ENCODE peak calls at places on chromosomes 13 and 19, in four cellular contexts. J is A549, C is Panc1, T is GM12864. H is an unnamed sample.
A peak's percentile ranks its signal among the peaks of the same experiment; 100 is the strongest.

GRCh38 chr13:79781829-79782540 is 301.0 kb downstream of the NDFIP2 start:
- DNase-seq in C (no peak), J (no peak), T (no peak), H (no peak)

GRCh38 chr19:29191005-29191404 is 21.9 kb downstream of the UQCRFS1 start:
- DNase-seq in T (no peak), C (no peak), J (no peak), H (peak; percentile 23)

GRCh38 chr13:77565635-77566034 is 30.1 kb downstream of the SCEL start:
- DNase-seq in C (peak; percentile 5), J (peak; percentile 38), T (no peak), H (no peak)

GRCh38 chr13:94454906-94455305 is 24.6 kb downstream of the DCT start:
- DNase-seq in C (no peak), J (no peak), T (no peak), H (no peak)

GRCh38 chr13:30864352-30865130 is 41.5 kb upstream of the MEDAG start:
- DNase-seq in T (no peak), J (no peak), C (no peak), H (no peak)

GRCh38 chr13:39273953-39274352 is 235.7 kb downstream of the NHLRC3 start:
- DNase-seq in T (no peak), C (no peak), J (peak; percentile 5), H (no peak)

GRCh38 chr13:80778302-80778701 is 437.4 kb upstream of the SPRY2 start:
- DNase-seq in T (no peak), J (no peak), C (no peak), H (no peak)

GRCh38 chr19:13176345-13176744 is 26.1 kb downstream of the IER2 start:
- DNase-seq in T (no peak), J (no peak), C (no peak), H (no peak)

GRCh38 chr19:35902870-35903475 is 644 bp downstream of the HCST start:
- DNase-seq in C (no peak), T (no peak), J (no peak), H (no peak)

GRCh38 chr19:2048104-2048958 is 2.7 kb downstream of the MKNK2 start:
- DNase-seq in J (no peak), C (no peak), T (no peak), H (no peak)

GRCh38 chr13:73273737-73274136 is 214.9 kb downstream of the KLF5 start:
- DNase-seq in T (no peak), C (no peak), J (peak; percentile 15), H (no peak)

GRCh38 chr13:73273276-73273675 is 214.5 kb downstream of the KLF5 start:
- DNase-seq in J (no peak), C (no peak), T (no peak), H (no peak)

GRCh38 chr13:73272831-73273230 is 214.0 kb downstream of the KLF5 start:
- DNase-seq in J (no peak), C (no peak), T (no peak), H (no peak)

GRCh38 chr13:73274147-73274546 is 215.3 kb downstream of the KLF5 start:
- DNase-seq in T (no peak), J (no peak), C (no peak), H (no peak)

GRCh38 chr13:73275163-73275562 is 216.4 kb downstream of the KLF5 start:
- DNase-seq in C (no peak), T (no peak), J (no peak), H (no peak)
- TF ChIP-seq CTCF in C (no peak), T (no peak), J (no peak), H (no peak)

DNA sequence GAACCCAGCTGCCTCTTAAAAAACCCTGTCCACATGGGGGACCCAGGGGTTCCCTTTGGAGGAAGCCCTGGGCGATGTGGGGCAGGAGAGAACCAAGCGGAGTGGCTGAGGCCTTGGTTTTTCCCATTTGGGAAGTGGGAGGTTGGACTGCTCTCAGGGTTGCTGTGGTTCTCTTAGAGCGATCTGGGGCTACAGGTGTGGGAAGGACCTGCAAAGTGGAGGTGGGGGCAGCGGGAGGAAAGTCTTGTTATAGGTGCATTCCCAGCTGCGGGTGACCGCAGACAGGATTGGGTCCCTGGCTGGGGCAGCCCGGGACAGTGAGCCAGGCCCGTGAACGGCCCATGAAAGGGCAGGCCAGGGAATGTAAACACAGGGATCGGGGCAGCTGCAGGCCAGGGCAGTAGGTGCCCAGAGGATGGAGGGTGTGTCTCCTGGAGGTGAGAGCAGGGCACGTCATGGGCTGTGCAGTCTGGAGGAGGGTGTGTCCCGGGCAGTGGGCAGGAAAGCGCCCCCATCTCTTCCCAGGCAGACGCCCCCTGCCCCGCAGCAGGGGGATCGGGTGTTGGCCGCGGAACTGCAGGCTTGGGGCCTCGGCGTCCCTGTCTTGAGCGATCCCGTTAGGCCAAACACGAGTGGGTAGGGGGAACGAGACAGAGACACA is 767 bp downstream of the SLC25A23 start:
- DNase-seq in T (no peak), J (no peak), C (no peak), H (no peak)
- TF ChIP-seq CTCF in T (no peak), J (no peak), C (no peak), H (no peak)

DNA sequence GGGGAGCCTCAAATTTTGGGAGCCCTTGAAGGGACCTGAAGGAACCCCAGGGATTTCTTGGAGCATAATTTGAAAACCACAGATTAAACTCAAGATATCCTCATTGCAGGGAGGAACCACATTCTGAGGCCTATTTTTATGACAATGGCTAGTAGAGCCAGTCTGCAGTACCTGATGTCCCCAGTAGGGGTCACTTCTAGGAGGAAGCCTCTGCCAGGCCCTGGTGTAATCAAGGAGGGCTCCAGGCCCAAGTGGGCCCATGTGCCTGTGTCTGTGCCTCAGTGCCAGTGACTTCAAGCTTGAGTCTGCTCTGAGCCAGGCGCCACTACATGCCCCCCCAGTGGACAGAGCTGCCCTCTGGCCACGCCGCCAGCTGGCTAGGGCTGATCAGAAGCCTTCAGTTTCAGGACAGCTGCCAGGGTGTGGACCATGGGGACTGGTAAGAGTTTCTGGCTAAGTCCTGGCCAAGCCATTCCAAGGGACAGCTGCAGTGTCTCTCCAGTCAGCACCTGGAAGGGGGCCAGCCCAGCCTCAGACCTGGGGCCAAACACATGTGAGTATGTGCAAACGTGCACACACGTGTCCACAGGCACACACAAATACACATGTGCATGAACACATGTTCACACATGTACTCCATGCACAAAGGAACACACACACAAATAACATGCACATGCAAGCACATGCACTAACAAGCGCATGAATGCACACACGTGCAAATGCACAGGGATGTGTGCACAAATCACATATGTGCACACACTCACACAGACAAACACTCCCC is 20.5 kb upstream of the SLC7A10 start:
- DNase-seq in J (no peak), T (no peak), C (no peak), H (no peak)
- TF ChIP-seq CTCF in J (peak; percentile 44), T (peak; percentile 67), C (peak; percentile 86), H (no peak)

DNA sequence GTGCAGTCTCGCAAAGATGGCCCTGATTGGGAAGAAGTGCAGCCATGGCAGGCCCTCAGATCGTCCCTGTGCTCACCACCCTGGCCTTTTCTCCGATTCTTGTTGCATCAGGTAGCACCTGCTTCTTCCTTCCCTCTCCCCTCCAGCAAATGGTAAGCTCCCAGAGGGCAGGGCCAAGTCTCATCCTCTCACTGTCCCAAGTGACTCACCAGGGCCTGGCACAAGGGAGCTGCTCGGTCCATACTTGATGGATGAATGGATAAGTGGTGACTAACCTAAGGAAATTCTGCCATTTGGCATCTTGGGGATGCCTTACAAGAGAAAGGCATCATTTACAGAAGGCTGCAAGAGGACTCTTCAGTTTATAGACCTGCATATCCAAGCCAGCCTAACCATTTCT is 84.9 kb downstream of the ZIC5 start:
- DNase-seq in C (no peak), J (no peak), T (no peak), H (no peak)
- TF ChIP-seq CTCF in C (no peak), J (no peak), T (no peak), H (no peak)

H was measured in lower leg skin.